ENCODE peak calls at places on chromosome 4, in ten cellular contexts. One of them, this sample, is unnamed.

GRCh38 chr4:118400362-118400761 is 47.6 kb upstream of the PRSS12 start:
- DNase-seq in coronary artery: no peak
- DNase-seq in esophagus squamous epithelium: no peak
- DNase-seq in ovary: no peak
- DNase-seq in B cell: no peak
- DNase-seq in WTC11: no peak
- DNase-seq in body of pancreas: no peak
- DNase-seq in fibroblast of the aortic adventitia: no peak
- DNase-seq in osteocyte: no peak
- DNase-seq in brain microvascular endothelial cell: peak
- DNase-seq in this sample: peak

GRCh38 chr4:121155893-121156292 is 8.2 kb downstream of the TNIP3 start:
- DNase-seq in coronary artery: no peak
- DNase-seq in esophagus squamous epithelium: no peak
- DNase-seq in ovary: no peak
- DNase-seq in B cell: no peak
- DNase-seq in WTC11: no peak
- DNase-seq in body of pancreas: no peak
- DNase-seq in fibroblast of the aortic adventitia: peak
- DNase-seq in osteocyte: no peak
- DNase-seq in brain microvascular endothelial cell: peak
- DNase-seq in this sample: peak

GRCh38 chr4:123444298-123444731 is 47.7 kb downstream of the SPRY1 start:
- DNase-seq in coronary artery: no peak
- DNase-seq in esophagus squamous epithelium: no peak
- DNase-seq in ovary: peak
- DNase-seq in B cell: peak
- DNase-seq in WTC11: peak
- DNase-seq in body of pancreas: no peak
- DNase-seq in fibroblast of the aortic adventitia: peak
- DNase-seq in osteocyte: no peak
- DNase-seq in brain microvascular endothelial cell: peak
- DNase-seq in this sample: peak

GRCh38 chr4:69115851-69116213 is 19.6 kb downstream of the UGT2B7 start:
- DNase-seq in coronary artery: no peak
- DNase-seq in esophagus squamous epithelium: no peak
- DNase-seq in ovary: no peak
- DNase-seq in B cell: no peak
- DNase-seq in WTC11: no peak
- DNase-seq in body of pancreas: no peak
- DNase-seq in fibroblast of the aortic adventitia: no peak
- DNase-seq in osteocyte: no peak
- DNase-seq in brain microvascular endothelial cell: no peak
- DNase-seq in this sample: no peak

GRCh38 chr4:5460106-5460801 is 248.1 kb downstream of the EVC2 start:
- DNase-seq in coronary artery: no peak
- DNase-seq in esophagus squamous epithelium: no peak
- DNase-seq in ovary: no peak
- DNase-seq in B cell: no peak
- DNase-seq in WTC11: peak
- DNase-seq in body of pancreas: peak
- DNase-seq in fibroblast of the aortic adventitia: peak
- DNase-seq in osteocyte: no peak
- DNase-seq in brain microvascular endothelial cell: peak
- DNase-seq in this sample: peak

GRCh38 chr4:145580906-145581305 is 38.3 kb upstream of the MMAA start:
- DNase-seq in coronary artery: no peak
- DNase-seq in esophagus squamous epithelium: no peak
- DNase-seq in ovary: no peak
- DNase-seq in B cell: no peak
- DNase-seq in WTC11: no peak
- DNase-seq in body of pancreas: no peak
- DNase-seq in fibroblast of the aortic adventitia: no peak
- DNase-seq in osteocyte: no peak
- DNase-seq in brain microvascular endothelial cell: no peak
- DNase-seq in this sample: no peak

GRCh38 chr4:185567828-185568442 is 32.6 kb upstream of the PDLIM3 start:
- DNase-seq in coronary artery: no peak
- DNase-seq in esophagus squamous epithelium: no peak
- DNase-seq in ovary: peak
- DNase-seq in B cell: no peak
- DNase-seq in WTC11: no peak
- DNase-seq in body of pancreas: peak
- DNase-seq in fibroblast of the aortic adventitia: no peak
- DNase-seq in osteocyte: no peak
- DNase-seq in brain microvascular endothelial cell: peak
- DNase-seq in this sample: no peak

GRCh38 chr4:77044458-77045124 is 31.2 kb downstream of the CCNI start:
- DNase-seq in coronary artery: no peak
- DNase-seq in esophagus squamous epithelium: no peak
- DNase-seq in ovary: no peak
- DNase-seq in B cell: no peak
- DNase-seq in WTC11: no peak
- DNase-seq in body of pancreas: no peak
- DNase-seq in fibroblast of the aortic adventitia: peak
- DNase-seq in osteocyte: no peak
- DNase-seq in brain microvascular endothelial cell: no peak
- DNase-seq in this sample: peak

GRCh38 chr4:138267835-138268234 is 25.7 kb upstream of the SLC7A11 start:
- DNase-seq in coronary artery: no peak
- DNase-seq in esophagus squamous epithelium: no peak
- DNase-seq in ovary: no peak
- DNase-seq in B cell: no peak
- DNase-seq in WTC11: no peak
- DNase-seq in body of pancreas: no peak
- DNase-seq in fibroblast of the aortic adventitia: no peak
- DNase-seq in osteocyte: no peak
- DNase-seq in brain microvascular endothelial cell: no peak
- DNase-seq in this sample: no peak

GRCh38 chr4:1478766-1479355 is 72.6 kb upstream of the NKX1-1 start:
- DNase-seq in coronary artery: no peak
- DNase-seq in esophagus squamous epithelium: no peak
- DNase-seq in ovary: no peak
- DNase-seq in B cell: no peak
- DNase-seq in WTC11: peak
- DNase-seq in body of pancreas: no peak
- DNase-seq in fibroblast of the aortic adventitia: no peak
- DNase-seq in osteocyte: no peak
- DNase-seq in brain microvascular endothelial cell: no peak
- DNase-seq in this sample: no peak

GRCh38 chr4:184473515-184474260 is 662 bp downstream of the IRF2 start:
- DNase-seq in coronary artery: no peak
- DNase-seq in esophagus squamous epithelium: no peak
- DNase-seq in ovary: peak
- DNase-seq in B cell: no peak
- DNase-seq in WTC11: peak
- DNase-seq in body of pancreas: peak
- DNase-seq in fibroblast of the aortic adventitia: peak
- DNase-seq in osteocyte: no peak
- DNase-seq in brain microvascular endothelial cell: peak
- DNase-seq in this sample: peak

GRCh38 chr4:126489826-126490463 is 1142.8 kb upstream of the INTU start:
- DNase-seq in coronary artery: no peak
- DNase-seq in esophagus squamous epithelium: no peak
- DNase-seq in ovary: no peak
- DNase-seq in B cell: no peak
- DNase-seq in WTC11: no peak
- DNase-seq in body of pancreas: no peak
- DNase-seq in fibroblast of the aortic adventitia: no peak
- DNase-seq in osteocyte: no peak
- DNase-seq in brain microvascular endothelial cell: no peak
- DNase-seq in this sample: no peak

GRCh38 chr4:99062120-99062519 is 26.5 kb downstream of the ADH5 start:
- DNase-seq in coronary artery: no peak
- DNase-seq in esophagus squamous epithelium: no peak
- DNase-seq in ovary: no peak
- DNase-seq in B cell: no peak
- DNase-seq in WTC11: no peak
- DNase-seq in body of pancreas: no peak
- DNase-seq in fibroblast of the aortic adventitia: no peak
- DNase-seq in osteocyte: no peak
- DNase-seq in brain microvascular endothelial cell: no peak
- DNase-seq in this sample: no peak

GRCh38 chr4:95549246-95550138 is 719 bp upstream of the UNC5C start:
- DNase-seq in coronary artery: no peak
- DNase-seq in esophagus squamous epithelium: no peak
- DNase-seq in ovary: peak
- DNase-seq in B cell: no peak
- DNase-seq in WTC11: peak
- DNase-seq in body of pancreas: peak
- DNase-seq in fibroblast of the aortic adventitia: peak
- DNase-seq in osteocyte: no peak
- DNase-seq in brain microvascular endothelial cell: peak
- DNase-seq in this sample: peak

GRCh38 chr4:36163198-36163597 is 81.1 kb downstream of the ARAP2 start:
- DNase-seq in coronary artery: no peak
- DNase-seq in esophagus squamous epithelium: no peak
- DNase-seq in ovary: no peak
- DNase-seq in B cell: no peak
- DNase-seq in WTC11: no peak
- DNase-seq in body of pancreas: no peak
- DNase-seq in fibroblast of the aortic adventitia: no peak
- DNase-seq in osteocyte: no peak
- DNase-seq in brain microvascular endothelial cell: no peak
- DNase-seq in this sample: no peak

DNA sequence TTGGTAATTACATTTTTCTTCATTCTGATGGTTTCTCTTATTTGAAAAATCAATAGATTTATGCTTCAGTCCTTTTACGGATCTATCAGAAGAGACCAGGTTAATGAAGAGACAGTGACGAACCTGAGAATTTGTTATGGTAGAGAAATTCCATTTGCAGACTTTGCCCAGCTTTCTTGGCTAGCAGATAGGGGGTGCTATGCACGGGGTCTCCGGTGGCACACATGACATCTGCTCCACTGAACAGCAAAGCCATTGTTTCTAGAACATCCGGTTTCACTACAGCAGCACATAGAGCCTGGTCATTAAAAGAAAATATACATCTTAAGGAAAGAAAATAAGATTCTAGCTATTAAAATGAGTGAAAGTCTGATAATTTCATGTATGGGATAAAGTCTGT is 85.1 kb downstream of the ARAP2 start:
- DNase-seq in coronary artery: no peak
- DNase-seq in esophagus squamous epithelium: no peak
- DNase-seq in ovary: no peak
- DNase-seq in B cell: no peak
- DNase-seq in WTC11: peak
- DNase-seq in body of pancreas: no peak
- DNase-seq in fibroblast of the aortic adventitia: no peak
- DNase-seq in osteocyte: no peak
- DNase-seq in brain microvascular endothelial cell: no peak
- DNase-seq in this sample: no peak
- TF ChIP-seq CTCF in coronary artery: no peak
- TF ChIP-seq CTCF in esophagus squamous epithelium: no peak
- TF ChIP-seq CTCF in ovary: no peak
- TF ChIP-seq CTCF in B cell: no peak
- TF ChIP-seq CTCF in WTC11: no peak
- TF ChIP-seq CTCF in body of pancreas: no peak
- TF ChIP-seq CTCF in fibroblast of the aortic adventitia: no peak
- TF ChIP-seq CTCF in osteocyte: peak
- TF ChIP-seq CTCF in brain microvascular endothelial cell: peak
- TF ChIP-seq CTCF in this sample: no peak

DNA sequence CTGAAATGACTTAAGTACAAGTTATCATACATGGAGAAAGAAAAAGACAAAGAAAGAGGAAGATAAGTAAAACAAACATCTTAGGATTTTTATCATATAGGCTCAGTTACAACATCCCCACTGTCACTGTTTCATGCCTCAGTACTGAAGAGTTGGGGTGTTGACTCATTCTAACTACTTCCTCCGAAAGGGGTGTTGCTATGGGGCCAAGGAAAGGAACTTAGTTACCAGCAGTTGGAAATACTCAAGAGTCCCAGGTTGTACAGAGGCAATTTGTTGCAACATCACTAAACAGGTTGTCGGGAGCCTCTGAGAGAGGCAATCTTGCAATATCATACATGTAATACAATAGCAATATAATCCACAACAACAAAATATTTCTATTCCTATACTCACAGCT is 1264.7 kb downstream of the PCDH7 start:
- DNase-seq in coronary artery: no peak
- DNase-seq in esophagus squamous epithelium: no peak
- DNase-seq in ovary: no peak
- DNase-seq in B cell: no peak
- DNase-seq in WTC11: no peak
- DNase-seq in body of pancreas: no peak
- DNase-seq in fibroblast of the aortic adventitia: peak
- DNase-seq in osteocyte: no peak
- DNase-seq in brain microvascular endothelial cell: peak
- DNase-seq in this sample: no peak
- TF ChIP-seq CTCF in coronary artery: no peak
- TF ChIP-seq CTCF in esophagus squamous epithelium: no peak
- TF ChIP-seq CTCF in ovary: no peak
- TF ChIP-seq CTCF in B cell: no peak
- TF ChIP-seq CTCF in WTC11: no peak
- TF ChIP-seq CTCF in body of pancreas: no peak
- TF ChIP-seq CTCF in fibroblast of the aortic adventitia: no peak
- TF ChIP-seq CTCF in osteocyte: no peak
- TF ChIP-seq CTCF in brain microvascular endothelial cell: no peak
- TF ChIP-seq CTCF in this sample: no peak

DNA sequence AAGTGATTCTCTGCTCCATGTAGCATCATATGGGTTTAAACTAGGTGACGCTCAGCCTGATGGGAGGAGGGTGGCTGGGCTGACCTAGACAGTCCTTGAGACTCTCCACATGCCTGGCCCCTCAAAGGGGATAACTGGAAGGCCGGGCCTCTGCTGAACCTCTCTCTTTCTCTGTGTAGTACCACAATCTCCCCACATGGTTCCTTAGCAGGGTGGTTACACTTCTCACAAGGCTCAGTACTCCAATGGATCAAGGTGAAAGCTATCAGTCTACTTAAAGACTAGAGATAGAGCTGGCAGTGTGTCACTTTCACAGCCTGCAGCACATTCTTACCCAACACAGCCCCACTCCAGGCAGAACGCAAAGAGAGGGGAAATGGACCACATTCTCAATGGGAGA is 80.4 kb downstream of the LDB2 start:
- DNase-seq in coronary artery: no peak
- DNase-seq in esophagus squamous epithelium: no peak
- DNase-seq in ovary: no peak
- DNase-seq in B cell: no peak
- DNase-seq in WTC11: peak
- DNase-seq in body of pancreas: no peak
- DNase-seq in fibroblast of the aortic adventitia: no peak
- DNase-seq in osteocyte: no peak
- DNase-seq in brain microvascular endothelial cell: no peak
- DNase-seq in this sample: no peak
- TF ChIP-seq CTCF in coronary artery: no peak
- TF ChIP-seq CTCF in esophagus squamous epithelium: no peak
- TF ChIP-seq CTCF in ovary: no peak
- TF ChIP-seq CTCF in B cell: no peak
- TF ChIP-seq CTCF in WTC11: no peak
- TF ChIP-seq CTCF in body of pancreas: no peak
- TF ChIP-seq CTCF in fibroblast of the aortic adventitia: no peak
- TF ChIP-seq CTCF in osteocyte: no peak
- TF ChIP-seq CTCF in brain microvascular endothelial cell: no peak
- TF ChIP-seq CTCF in this sample: no peak

DNA sequence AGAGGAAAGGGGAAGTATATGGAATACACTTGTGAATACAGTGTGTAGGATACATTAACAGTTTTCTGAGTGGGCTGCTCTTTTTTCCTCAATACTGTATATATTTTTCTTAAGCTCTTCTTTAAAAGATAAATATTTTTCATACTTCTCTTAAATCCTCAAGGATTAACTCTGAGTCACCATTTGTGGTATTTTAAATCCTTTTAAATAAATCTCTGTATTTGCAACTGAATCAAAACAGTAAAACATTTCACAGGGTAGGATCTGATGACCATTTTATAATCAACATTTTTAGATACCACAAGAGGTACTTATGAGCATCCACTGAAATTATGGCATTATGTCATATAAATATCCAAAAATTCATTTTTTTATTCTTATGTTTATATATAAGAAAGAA is 87.6 kb downstream of the GAB1 start:
- DNase-seq in coronary artery: no peak
- DNase-seq in esophagus squamous epithelium: no peak
- DNase-seq in ovary: no peak
- DNase-seq in B cell: no peak
- DNase-seq in WTC11: no peak
- DNase-seq in body of pancreas: no peak
- DNase-seq in fibroblast of the aortic adventitia: peak
- DNase-seq in osteocyte: no peak
- DNase-seq in brain microvascular endothelial cell: no peak
- DNase-seq in this sample: no peak
- TF ChIP-seq CTCF in coronary artery: no peak
- TF ChIP-seq CTCF in esophagus squamous epithelium: no peak
- TF ChIP-seq CTCF in ovary: no peak
- TF ChIP-seq CTCF in B cell: no peak
- TF ChIP-seq CTCF in WTC11: no peak
- TF ChIP-seq CTCF in body of pancreas: no peak
- TF ChIP-seq CTCF in fibroblast of the aortic adventitia: no peak
- TF ChIP-seq CTCF in osteocyte: no peak
- TF ChIP-seq CTCF in brain microvascular endothelial cell: no peak
- TF ChIP-seq CTCF in this sample: no peak

This sample was measured in foreskin fibroblast.